ENCODE peak calls at places on chromosomes 11 and 22, in ten cellular contexts. One of them, this sample, is unnamed.

GRCh38 chr11:118929496-118930151 is 3.9 kb upstream of the BCL9L start:
- DNase-seq in stimulated activated CD4-positive, alpha-beta T cell treated with anti-CD3 and anti-CD28 coated beads, Interleukin-1b, Interleukin-23, amount 100 ng/mL, for 24 hours: no peak
- DNase-seq in AG04450: no peak
- DNase-seq in body of pancreas: peak
- DNase-seq in activated T-helper 1 cell treated with Interleukin-2 at 50 U/mL for 16 hours: peak
- DNase-seq in fibroblast of pulmonary artery: peak
- DNase-seq in stimulated activated CD8-positive, alpha-beta memory T cell treated with anti-CD3 and anti-CD28 coated beads, Interleukin-4, amount 100 ng/mL, for 1 hour: no peak
- DNase-seq in GM23338: peak
- DNase-seq in HFF-Myc: no peak
- DNase-seq in iPS DF 6.9: no peak
- DNase-seq in this sample: peak

GRCh38 chr22:46881373-46882118 is 119.1 kb downstream of the TBC1D22A start:
- DNase-seq in stimulated activated CD4-positive, alpha-beta T cell treated with anti-CD3 and anti-CD28 coated beads, Interleukin-1b, Interleukin-23, amount 100 ng/mL, for 24 hours: no peak
- DNase-seq in AG04450: no peak
- DNase-seq in body of pancreas: no peak
- DNase-seq in activated T-helper 1 cell treated with Interleukin-2 at 50 U/mL for 16 hours: no peak
- DNase-seq in fibroblast of pulmonary artery: no peak
- DNase-seq in stimulated activated CD8-positive, alpha-beta memory T cell treated with anti-CD3 and anti-CD28 coated beads, Interleukin-4, amount 100 ng/mL, for 1 hour: no peak
- DNase-seq in GM23338: no peak
- DNase-seq in HFF-Myc: peak
- DNase-seq in iPS DF 6.9: no peak
- DNase-seq in this sample: no peak

GRCh38 chr11:77109236-77110019 is 6.8 kb downstream of the OMP start:
- DNase-seq in stimulated activated CD4-positive, alpha-beta T cell treated with anti-CD3 and anti-CD28 coated beads, Interleukin-1b, Interleukin-23, amount 100 ng/mL, for 24 hours: no peak
- DNase-seq in AG04450: no peak
- DNase-seq in body of pancreas: no peak
- DNase-seq in activated T-helper 1 cell treated with Interleukin-2 at 50 U/mL for 16 hours: no peak
- DNase-seq in fibroblast of pulmonary artery: peak
- DNase-seq in stimulated activated CD8-positive, alpha-beta memory T cell treated with anti-CD3 and anti-CD28 coated beads, Interleukin-4, amount 100 ng/mL, for 1 hour: no peak
- DNase-seq in GM23338: no peak
- DNase-seq in HFF-Myc: no peak
- DNase-seq in iPS DF 6.9: no peak
- DNase-seq in this sample: no peak

GRCh38 chr11:110710520-110711381 is 1.5 kb downstream of the ARHGAP20 start:
- DNase-seq in stimulated activated CD4-positive, alpha-beta T cell treated with anti-CD3 and anti-CD28 coated beads, Interleukin-1b, Interleukin-23, amount 100 ng/mL, for 24 hours: no peak
- DNase-seq in AG04450: no peak
- DNase-seq in body of pancreas: peak
- DNase-seq in activated T-helper 1 cell treated with Interleukin-2 at 50 U/mL for 16 hours: no peak
- DNase-seq in fibroblast of pulmonary artery: peak
- DNase-seq in stimulated activated CD8-positive, alpha-beta memory T cell treated with anti-CD3 and anti-CD28 coated beads, Interleukin-4, amount 100 ng/mL, for 1 hour: no peak
- DNase-seq in GM23338: peak
- DNase-seq in HFF-Myc: no peak
- DNase-seq in iPS DF 6.9: no peak
- DNase-seq in this sample: peak

GRCh38 chr11:4493480-4493818 is 11.0 kb downstream of the OR52K1 start:
- DNase-seq in stimulated activated CD4-positive, alpha-beta T cell treated with anti-CD3 and anti-CD28 coated beads, Interleukin-1b, Interleukin-23, amount 100 ng/mL, for 24 hours: no peak
- DNase-seq in AG04450: no peak
- DNase-seq in body of pancreas: no peak
- DNase-seq in activated T-helper 1 cell treated with Interleukin-2 at 50 U/mL for 16 hours: no peak
- DNase-seq in fibroblast of pulmonary artery: no peak
- DNase-seq in stimulated activated CD8-positive, alpha-beta memory T cell treated with anti-CD3 and anti-CD28 coated beads, Interleukin-4, amount 100 ng/mL, for 1 hour: no peak
- DNase-seq in GM23338: no peak
- DNase-seq in HFF-Myc: no peak
- DNase-seq in iPS DF 6.9: no peak
- DNase-seq in this sample: no peak

GRCh38 chr22:27113211-27114030 is 456.0 kb downstream of the MIAT start:
- DNase-seq in stimulated activated CD4-positive, alpha-beta T cell treated with anti-CD3 and anti-CD28 coated beads, Interleukin-1b, Interleukin-23, amount 100 ng/mL, for 24 hours: no peak
- DNase-seq in AG04450: no peak
- DNase-seq in body of pancreas: peak
- DNase-seq in activated T-helper 1 cell treated with Interleukin-2 at 50 U/mL for 16 hours: no peak
- DNase-seq in fibroblast of pulmonary artery: peak
- DNase-seq in stimulated activated CD8-positive, alpha-beta memory T cell treated with anti-CD3 and anti-CD28 coated beads, Interleukin-4, amount 100 ng/mL, for 1 hour: no peak
- DNase-seq in GM23338: no peak
- DNase-seq in HFF-Myc: peak
- DNase-seq in iPS DF 6.9: no peak
- DNase-seq in this sample: no peak

GRCh38 chr22:27237342-27237741 is 564.2 kb downstream of the MN1 start:
- DNase-seq in stimulated activated CD4-positive, alpha-beta T cell treated with anti-CD3 and anti-CD28 coated beads, Interleukin-1b, Interleukin-23, amount 100 ng/mL, for 24 hours: no peak
- DNase-seq in AG04450: no peak
- DNase-seq in body of pancreas: no peak
- DNase-seq in activated T-helper 1 cell treated with Interleukin-2 at 50 U/mL for 16 hours: no peak
- DNase-seq in fibroblast of pulmonary artery: no peak
- DNase-seq in stimulated activated CD8-positive, alpha-beta memory T cell treated with anti-CD3 and anti-CD28 coated beads, Interleukin-4, amount 100 ng/mL, for 1 hour: no peak
- DNase-seq in GM23338: no peak
- DNase-seq in HFF-Myc: no peak
- DNase-seq in iPS DF 6.9: no peak
- DNase-seq in this sample: no peak

GRCh38 chr11:73218830-73219215 is 742 bp downstream of the P2RY2 start:
- DNase-seq in stimulated activated CD4-positive, alpha-beta T cell treated with anti-CD3 and anti-CD28 coated beads, Interleukin-1b, Interleukin-23, amount 100 ng/mL, for 24 hours: no peak
- DNase-seq in AG04450: no peak
- DNase-seq in body of pancreas: no peak
- DNase-seq in activated T-helper 1 cell treated with Interleukin-2 at 50 U/mL for 16 hours: no peak
- DNase-seq in fibroblast of pulmonary artery: no peak
- DNase-seq in stimulated activated CD8-positive, alpha-beta memory T cell treated with anti-CD3 and anti-CD28 coated beads, Interleukin-4, amount 100 ng/mL, for 1 hour: no peak
- DNase-seq in GM23338: no peak
- DNase-seq in HFF-Myc: no peak
- DNase-seq in iPS DF 6.9: no peak
- DNase-seq in this sample: no peak

GRCh38 chr11:62054484-62055121 is 69.2 kb upstream of the INCENP start:
- DNase-seq in stimulated activated CD4-positive, alpha-beta T cell treated with anti-CD3 and anti-CD28 coated beads, Interleukin-1b, Interleukin-23, amount 100 ng/mL, for 24 hours: no peak
- DNase-seq in AG04450: no peak
- DNase-seq in body of pancreas: peak
- DNase-seq in activated T-helper 1 cell treated with Interleukin-2 at 50 U/mL for 16 hours: no peak
- DNase-seq in fibroblast of pulmonary artery: peak
- DNase-seq in stimulated activated CD8-positive, alpha-beta memory T cell treated with anti-CD3 and anti-CD28 coated beads, Interleukin-4, amount 100 ng/mL, for 1 hour: no peak
- DNase-seq in GM23338: peak
- DNase-seq in HFF-Myc: no peak
- DNase-seq in iPS DF 6.9: no peak
- DNase-seq in this sample: peak

GRCh38 chr11:45105233-45105992 is 41.0 kb upstream of the PRDM11 start:
- DNase-seq in stimulated activated CD4-positive, alpha-beta T cell treated with anti-CD3 and anti-CD28 coated beads, Interleukin-1b, Interleukin-23, amount 100 ng/mL, for 24 hours: no peak
- DNase-seq in AG04450: no peak
- DNase-seq in body of pancreas: peak
- DNase-seq in activated T-helper 1 cell treated with Interleukin-2 at 50 U/mL for 16 hours: peak
- DNase-seq in fibroblast of pulmonary artery: peak
- DNase-seq in stimulated activated CD8-positive, alpha-beta memory T cell treated with anti-CD3 and anti-CD28 coated beads, Interleukin-4, amount 100 ng/mL, for 1 hour: no peak
- DNase-seq in GM23338: peak
- DNase-seq in HFF-Myc: no peak
- DNase-seq in iPS DF 6.9: peak
- DNase-seq in this sample: peak

GRCh38 chr11:131242616-131243015 is 127.8 kb upstream of the NTM start:
- DNase-seq in stimulated activated CD4-positive, alpha-beta T cell treated with anti-CD3 and anti-CD28 coated beads, Interleukin-1b, Interleukin-23, amount 100 ng/mL, for 24 hours: no peak
- DNase-seq in AG04450: no peak
- DNase-seq in body of pancreas: no peak
- DNase-seq in activated T-helper 1 cell treated with Interleukin-2 at 50 U/mL for 16 hours: no peak
- DNase-seq in fibroblast of pulmonary artery: no peak
- DNase-seq in stimulated activated CD8-positive, alpha-beta memory T cell treated with anti-CD3 and anti-CD28 coated beads, Interleukin-4, amount 100 ng/mL, for 1 hour: no peak
- DNase-seq in GM23338: no peak
- DNase-seq in HFF-Myc: no peak
- DNase-seq in iPS DF 6.9: no peak
- DNase-seq in this sample: no peak

GRCh38 chr11:92391866-92392265 is 167.2 kb downstream of the FAT3 start:
- DNase-seq in stimulated activated CD4-positive, alpha-beta T cell treated with anti-CD3 and anti-CD28 coated beads, Interleukin-1b, Interleukin-23, amount 100 ng/mL, for 24 hours: no peak
- DNase-seq in AG04450: no peak
- DNase-seq in body of pancreas: no peak
- DNase-seq in activated T-helper 1 cell treated with Interleukin-2 at 50 U/mL for 16 hours: no peak
- DNase-seq in fibroblast of pulmonary artery: no peak
- DNase-seq in stimulated activated CD8-positive, alpha-beta memory T cell treated with anti-CD3 and anti-CD28 coated beads, Interleukin-4, amount 100 ng/mL, for 1 hour: no peak
- DNase-seq in GM23338: no peak
- DNase-seq in HFF-Myc: no peak
- DNase-seq in iPS DF 6.9: no peak
- DNase-seq in this sample: no peak